ENCODE peak calls at places on chromosomes 13 and 19, in ten cellular contexts. One of them, this sample, is unnamed.

GRCh38 chr19:46674416-46675178 is 13.6 kb upstream of the DACT3 start:
- DNase-seq in MM.1S: no peak
- DNase-seq in CD8-positive, alpha-beta T cell: no peak
- DNase-seq in tibial artery: no peak
- DNase-seq in IMR-90: peak; percentile 7
- DNase-seq in neural progenitor cell: peak; percentile 66
- DNase-seq in naive thymus-derived CD4-positive, alpha-beta T cell: no peak
- DNase-seq in body of pancreas: no peak
- DNase-seq in neuronal stem cell: no peak
- DNase-seq in tibial nerve: no peak
- DNase-seq in this sample: no peak

GRCh38 chr19:58367698-58368454 is 5.3 kb upstream of the ZNF497 start:
- DNase-seq in MM.1S: no peak
- DNase-seq in CD8-positive, alpha-beta T cell: no peak
- DNase-seq in tibial artery: no peak
- DNase-seq in IMR-90: no peak
- DNase-seq in neural progenitor cell: no peak
- DNase-seq in naive thymus-derived CD4-positive, alpha-beta T cell: no peak
- DNase-seq in body of pancreas: no peak
- DNase-seq in neuronal stem cell: no peak
- DNase-seq in tibial nerve: no peak
- DNase-seq in this sample: no peak

GRCh38 chr13:112442483-112443090 is 66.4 kb downstream of the SPACA7 start:
- DNase-seq in MM.1S: no peak
- DNase-seq in CD8-positive, alpha-beta T cell: no peak
- DNase-seq in tibial artery: no peak
- DNase-seq in IMR-90: peak; percentile 5
- DNase-seq in neural progenitor cell: peak; percentile 29
- DNase-seq in naive thymus-derived CD4-positive, alpha-beta T cell: no peak
- DNase-seq in body of pancreas: no peak
- DNase-seq in neuronal stem cell: peak; percentile 21
- DNase-seq in tibial nerve: no peak
- DNase-seq in this sample: peak; percentile 48

GRCh38 chr13:22812793-22813192 is 368.0 kb upstream of the SGCG start:
- DNase-seq in MM.1S: no peak
- DNase-seq in CD8-positive, alpha-beta T cell: no peak
- DNase-seq in tibial artery: no peak
- DNase-seq in IMR-90: no peak
- DNase-seq in neural progenitor cell: no peak
- DNase-seq in naive thymus-derived CD4-positive, alpha-beta T cell: no peak
- DNase-seq in body of pancreas: no peak
- DNase-seq in neuronal stem cell: no peak
- DNase-seq in tibial nerve: peak; percentile 49
- DNase-seq in this sample: no peak

GRCh38 chr13:102940770-102941169 is 94.9 kb downstream of the ERCC5 start:
- DNase-seq in MM.1S: no peak
- DNase-seq in CD8-positive, alpha-beta T cell: no peak
- DNase-seq in tibial artery: no peak
- DNase-seq in IMR-90: no peak
- DNase-seq in neural progenitor cell: no peak
- DNase-seq in naive thymus-derived CD4-positive, alpha-beta T cell: no peak
- DNase-seq in body of pancreas: no peak
- DNase-seq in neuronal stem cell: no peak
- DNase-seq in tibial nerve: no peak
- DNase-seq in this sample: no peak

GRCh38 chr13:91693466-91693865 is 295.0 kb downstream of the GPC5 start:
- DNase-seq in MM.1S: no peak
- DNase-seq in CD8-positive, alpha-beta T cell: no peak
- DNase-seq in tibial artery: no peak
- DNase-seq in IMR-90: no peak
- DNase-seq in neural progenitor cell: peak; percentile 2
- DNase-seq in naive thymus-derived CD4-positive, alpha-beta T cell: no peak
- DNase-seq in body of pancreas: no peak
- DNase-seq in neuronal stem cell: no peak
- DNase-seq in tibial nerve: no peak
- DNase-seq in this sample: no peak

GRCh38 chr13:20190481-20191310 is 2.0 kb downstream of the GJB2 start:
- DNase-seq in MM.1S: no peak
- DNase-seq in CD8-positive, alpha-beta T cell: no peak
- DNase-seq in tibial artery: no peak
- DNase-seq in IMR-90: peak; percentile 90
- DNase-seq in neural progenitor cell: no peak
- DNase-seq in naive thymus-derived CD4-positive, alpha-beta T cell: no peak
- DNase-seq in body of pancreas: no peak
- DNase-seq in neuronal stem cell: no peak
- DNase-seq in tibial nerve: no peak
- DNase-seq in this sample: peak; percentile 52

GRCh38 chr19:17496337-17496997 is 15.0 kb upstream of the PGLS start:
- DNase-seq in MM.1S: peak; percentile 77
- DNase-seq in CD8-positive, alpha-beta T cell: peak; percentile 74
- DNase-seq in tibial artery: no peak
- DNase-seq in IMR-90: peak; percentile 52
- DNase-seq in neural progenitor cell: peak; percentile 83
- DNase-seq in naive thymus-derived CD4-positive, alpha-beta T cell: peak; percentile 69
- DNase-seq in body of pancreas: peak; percentile 66
- DNase-seq in neuronal stem cell: peak; percentile 56
- DNase-seq in tibial nerve: peak; percentile 52
- DNase-seq in this sample: no peak

GRCh38 chr13:28568286-28568685 is 73.4 kb upstream of the FLT1 start:
- DNase-seq in MM.1S: no peak
- DNase-seq in CD8-positive, alpha-beta T cell: no peak
- DNase-seq in tibial artery: no peak
- DNase-seq in IMR-90: peak; percentile 62
- DNase-seq in neural progenitor cell: no peak
- DNase-seq in naive thymus-derived CD4-positive, alpha-beta T cell: no peak
- DNase-seq in body of pancreas: peak; percentile 86
- DNase-seq in neuronal stem cell: no peak
- DNase-seq in tibial nerve: peak; percentile 34
- DNase-seq in this sample: no peak

GRCh38 chr13:24032252-24032651 is 128.3 kb upstream of the SPATA13 start:
- DNase-seq in MM.1S: no peak
- DNase-seq in CD8-positive, alpha-beta T cell: no peak
- DNase-seq in tibial artery: no peak
- DNase-seq in IMR-90: peak; percentile 84
- DNase-seq in neural progenitor cell: no peak
- DNase-seq in naive thymus-derived CD4-positive, alpha-beta T cell: no peak
- DNase-seq in body of pancreas: no peak
- DNase-seq in neuronal stem cell: no peak
- DNase-seq in tibial nerve: no peak
- DNase-seq in this sample: no peak
- H3K27ac ChIP-seq in MM.1S: no peak overlapping the region
- H3K27ac ChIP-seq in CD8-positive, alpha-beta T cell: no peak overlapping the region
- H3K27ac ChIP-seq in tibial artery: peak overlapping the region; percentile 41
- H3K27ac ChIP-seq in IMR-90: peak overlapping the region; percentile 42
- H3K27ac ChIP-seq in neural progenitor cell: no peak overlapping the region
- H3K27ac ChIP-seq in naive thymus-derived CD4-positive, alpha-beta T cell: no peak overlapping the region
- H3K27ac ChIP-seq in body of pancreas: peak overlapping the region; percentile 66
- H3K27ac ChIP-seq in neuronal stem cell: no peak overlapping the region
- H3K27ac ChIP-seq in tibial nerve: peak overlapping the region; percentile 30
- H3K27ac ChIP-seq in this sample: no peak overlapping the region

GRCh38 chr13:33758113-33758512 is 59.8 kb upstream of the RFC3 start:
- DNase-seq in MM.1S: no peak
- DNase-seq in CD8-positive, alpha-beta T cell: no peak
- DNase-seq in tibial artery: no peak
- DNase-seq in IMR-90: no peak
- DNase-seq in neural progenitor cell: no peak
- DNase-seq in naive thymus-derived CD4-positive, alpha-beta T cell: no peak
- DNase-seq in body of pancreas: no peak
- DNase-seq in neuronal stem cell: no peak
- DNase-seq in tibial nerve: no peak
- DNase-seq in this sample: no peak

GRCh38 chr13:33761744-33762143 is 56.2 kb upstream of the RFC3 start:
- DNase-seq in MM.1S: no peak
- DNase-seq in CD8-positive, alpha-beta T cell: no peak
- DNase-seq in tibial artery: no peak
- DNase-seq in IMR-90: no peak
- DNase-seq in neural progenitor cell: peak; percentile 26
- DNase-seq in naive thymus-derived CD4-positive, alpha-beta T cell: no peak
- DNase-seq in body of pancreas: peak; percentile 24
- DNase-seq in neuronal stem cell: no peak
- DNase-seq in tibial nerve: no peak
- DNase-seq in this sample: no peak

GRCh38 chr13:33752631-33753030 is 65.3 kb upstream of the RFC3 start:
- DNase-seq in MM.1S: no peak
- DNase-seq in CD8-positive, alpha-beta T cell: no peak
- DNase-seq in tibial artery: no peak
- DNase-seq in IMR-90: no peak
- DNase-seq in neural progenitor cell: no peak
- DNase-seq in naive thymus-derived CD4-positive, alpha-beta T cell: no peak
- DNase-seq in body of pancreas: no peak
- DNase-seq in neuronal stem cell: no peak
- DNase-seq in tibial nerve: no peak
- DNase-seq in this sample: no peak

GRCh38 chr13:33757713-33758112 is 60.2 kb upstream of the RFC3 start:
- DNase-seq in MM.1S: no peak
- DNase-seq in CD8-positive, alpha-beta T cell: no peak
- DNase-seq in tibial artery: no peak
- DNase-seq in IMR-90: no peak
- DNase-seq in neural progenitor cell: no peak
- DNase-seq in naive thymus-derived CD4-positive, alpha-beta T cell: no peak
- DNase-seq in body of pancreas: no peak
- DNase-seq in neuronal stem cell: no peak
- DNase-seq in tibial nerve: no peak
- DNase-seq in this sample: no peak

DNA sequence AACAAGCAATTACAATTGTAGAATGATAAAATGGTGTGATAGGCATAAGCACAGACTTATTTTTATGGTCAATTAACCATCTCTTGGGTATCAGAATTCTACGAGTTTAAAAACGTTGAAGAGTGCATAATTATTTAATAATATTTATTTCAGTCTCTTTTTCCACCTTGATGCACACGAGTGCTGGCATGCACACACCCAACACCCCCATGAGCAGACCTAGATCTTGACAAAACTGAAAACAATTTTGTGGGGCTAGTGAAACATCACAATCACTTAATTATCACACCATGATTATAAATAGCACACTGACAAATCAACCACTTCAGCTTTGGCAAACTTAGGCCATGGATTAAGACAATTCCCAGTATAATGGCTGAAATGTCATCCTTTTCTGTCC is 61.0 kb upstream of the RFC3 start:
- DNase-seq in MM.1S: no peak
- DNase-seq in CD8-positive, alpha-beta T cell: no peak
- DNase-seq in tibial artery: no peak
- DNase-seq in IMR-90: no peak
- DNase-seq in neural progenitor cell: no peak
- DNase-seq in naive thymus-derived CD4-positive, alpha-beta T cell: no peak
- DNase-seq in body of pancreas: no peak
- DNase-seq in neuronal stem cell: no peak
- DNase-seq in tibial nerve: no peak
- DNase-seq in this sample: no peak
- H3K27ac ChIP-seq in MM.1S: no peak overlapping the region
- H3K27ac ChIP-seq in CD8-positive, alpha-beta T cell: no peak overlapping the region
- H3K27ac ChIP-seq in tibial artery: no peak overlapping the region
- H3K27ac ChIP-seq in IMR-90: no peak overlapping the region
- H3K27ac ChIP-seq in neural progenitor cell: no peak overlapping the region
- H3K27ac ChIP-seq in naive thymus-derived CD4-positive, alpha-beta T cell: no peak overlapping the region
- H3K27ac ChIP-seq in body of pancreas: no peak overlapping the region
- H3K27ac ChIP-seq in neuronal stem cell: no peak overlapping the region
- H3K27ac ChIP-seq in tibial nerve: no peak overlapping the region
- H3K27ac ChIP-seq in this sample: no peak overlapping the region

GRCh38 chr13:30145709-30146367 is 161.5 kb downstream of the KATNAL1 start:
- DNase-seq in MM.1S: no peak
- DNase-seq in CD8-positive, alpha-beta T cell: no peak
- DNase-seq in tibial artery: no peak
- DNase-seq in IMR-90: no peak
- DNase-seq in neural progenitor cell: no peak
- DNase-seq in naive thymus-derived CD4-positive, alpha-beta T cell: no peak
- DNase-seq in body of pancreas: no peak
- DNase-seq in neuronal stem cell: no peak
- DNase-seq in tibial nerve: no peak
- DNase-seq in this sample: no peak

GRCh38 chr13:30147380-30147779 is 160.0 kb downstream of the KATNAL1 start:
- DNase-seq in MM.1S: no peak
- DNase-seq in CD8-positive, alpha-beta T cell: no peak
- DNase-seq in tibial artery: no peak
- DNase-seq in IMR-90: no peak
- DNase-seq in neural progenitor cell: no peak
- DNase-seq in naive thymus-derived CD4-positive, alpha-beta T cell: peak; percentile 12
- DNase-seq in body of pancreas: no peak
- DNase-seq in neuronal stem cell: no peak
- DNase-seq in tibial nerve: no peak
- DNase-seq in this sample: no peak

GRCh38 chr13:30149248-30149647 is 158.1 kb downstream of the KATNAL1 start:
- DNase-seq in MM.1S: no peak
- DNase-seq in CD8-positive, alpha-beta T cell: no peak
- DNase-seq in tibial artery: no peak
- DNase-seq in IMR-90: no peak
- DNase-seq in neural progenitor cell: no peak
- DNase-seq in naive thymus-derived CD4-positive, alpha-beta T cell: no peak
- DNase-seq in body of pancreas: no peak
- DNase-seq in neuronal stem cell: no peak
- DNase-seq in tibial nerve: no peak
- DNase-seq in this sample: no peak

GRCh38 chr13:30148791-30149190 is 158.6 kb downstream of the KATNAL1 start:
- DNase-seq in MM.1S: no peak
- DNase-seq in CD8-positive, alpha-beta T cell: no peak
- DNase-seq in tibial artery: no peak
- DNase-seq in IMR-90: no peak
- DNase-seq in neural progenitor cell: no peak
- DNase-seq in naive thymus-derived CD4-positive, alpha-beta T cell: no peak
- DNase-seq in body of pancreas: no peak
- DNase-seq in neuronal stem cell: no peak
- DNase-seq in tibial nerve: no peak
- DNase-seq in this sample: no peak

DNA sequence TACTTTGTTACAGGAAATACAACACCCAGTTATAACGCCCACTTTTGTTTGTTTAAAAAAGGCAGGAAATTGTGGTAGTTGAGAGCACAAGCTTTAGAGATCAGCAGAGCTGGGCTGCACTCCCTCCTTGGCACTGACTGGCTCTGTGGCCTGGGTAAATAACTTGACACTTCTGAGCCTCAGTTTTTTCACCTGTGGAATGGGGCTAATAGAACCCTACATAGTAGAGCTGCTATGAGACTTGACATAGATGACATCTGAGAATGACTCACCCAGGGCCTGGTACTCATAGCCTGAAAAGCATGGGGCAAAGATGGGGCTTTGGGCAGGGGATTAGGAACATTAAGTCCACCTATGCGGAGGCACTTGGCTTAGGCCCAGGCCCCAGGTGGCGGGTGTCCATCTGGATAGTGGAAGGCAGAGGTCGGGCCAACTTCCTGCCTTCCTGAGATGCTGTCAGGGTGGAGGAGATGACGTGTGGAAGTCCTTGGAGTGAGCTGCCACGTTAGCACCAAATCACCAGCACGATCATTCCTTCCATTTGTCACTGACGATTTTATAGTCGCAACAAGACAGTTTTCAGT is 159.1 kb downstream of the KATNAL1 start:
- DNase-seq in MM.1S: peak; percentile 38
- DNase-seq in CD8-positive, alpha-beta T cell: peak; percentile 39
- DNase-seq in tibial artery: no peak
- DNase-seq in IMR-90: no peak
- DNase-seq in neural progenitor cell: no peak
- DNase-seq in naive thymus-derived CD4-positive, alpha-beta T cell: peak; percentile 83
- DNase-seq in body of pancreas: no peak
- DNase-seq in neuronal stem cell: no peak
- DNase-seq in tibial nerve: no peak
- DNase-seq in this sample: no peak
- H3K27ac ChIP-seq in MM.1S: no peak overlapping the region
- H3K27ac ChIP-seq in CD8-positive, alpha-beta T cell: peak overlapping the region; percentile 34
- H3K27ac ChIP-seq in tibial artery: no peak overlapping the region
- H3K27ac ChIP-seq in IMR-90: no peak overlapping the region
- H3K27ac ChIP-seq in neural progenitor cell: no peak overlapping the region
- H3K27ac ChIP-seq in naive thymus-derived CD4-positive, alpha-beta T cell: peak overlapping the region; percentile 37
- H3K27ac ChIP-seq in body of pancreas: no peak overlapping the region
- H3K27ac ChIP-seq in neuronal stem cell: no peak overlapping the region
- H3K27ac ChIP-seq in tibial nerve: no peak overlapping the region
- H3K27ac ChIP-seq in this sample: no peak overlapping the region

GRCh38 chr19:11451942-11452813 is 16.7 kb downstream of the PRKCSH start:
- DNase-seq in MM.1S: no peak
- DNase-seq in CD8-positive, alpha-beta T cell: no peak
- DNase-seq in tibial artery: no peak
- DNase-seq in IMR-90: no peak
- DNase-seq in neural progenitor cell: peak; percentile 45
- DNase-seq in naive thymus-derived CD4-positive, alpha-beta T cell: no peak
- DNase-seq in body of pancreas: no peak
- DNase-seq in neuronal stem cell: no peak
- DNase-seq in tibial nerve: no peak
- DNase-seq in this sample: no peak
- H3K27ac ChIP-seq in MM.1S: no peak overlapping the region
- H3K27ac ChIP-seq in CD8-positive, alpha-beta T cell: no peak overlapping the region
- H3K27ac ChIP-seq in tibial artery: no peak overlapping the region
- H3K27ac ChIP-seq in IMR-90: no peak overlapping the region
- H3K27ac ChIP-seq in neural progenitor cell: peak overlapping the region; percentile 85
- H3K27ac ChIP-seq in naive thymus-derived CD4-positive, alpha-beta T cell: no peak overlapping the region
- H3K27ac ChIP-seq in body of pancreas: no peak overlapping the region
- H3K27ac ChIP-seq in neuronal stem cell: peak overlapping the region; percentile 26
- H3K27ac ChIP-seq in tibial nerve: no peak overlapping the region
- H3K27ac ChIP-seq in this sample: no peak overlapping the region